ENCODE peak calls at places on chromosomes 5 and 9, in seven cellular contexts. H is left ventricle myocardium superior; Q is Right ventricle myocardium inferior; O is activated T-cell treated with anti-CD3 and anti-CD28 coated beads, Interleukin-2, amount 50 U/mL, for 4 hours; B is stimulated activated naive B cell treated with anti-CD40 and anti-IgM and Interleukin-4, amounts not matched to agents 10 μg/mL and 1 μg/mL and 100 μg/mL, for 72 hours; F is activated CD8-positive, alpha-beta T cell treated with anti-CD3 and anti-CD28 coated beads, Interleukin-2, amount 10 ng/mL, durations not matched to agents 7 days and 5 days; Z is stimulated activated effector memory CD8-positive, alpha-beta T cell treated with anti-CD3 and anti-CD28 coated beads, Interleukin-12 subunit alpha, Interleukin-12 subunit beta, amount 100 ng/mL, for 72 hours. M is an unnamed sample.

GRCh38 chr9:38141751-38142150 is 72.7 kb upstream of the SHB start:
- ATAC-seq in F (no peak), H (no peak), O (no peak), Z (no peak), B (no peak), Q (no peak), M (peak)

GRCh38 chr9:99299214-99300102 is 77.4 kb downstream of the SEC61B start:
- ATAC-seq in Z (peak), F (no peak), O (no peak), H (no peak), B (peak), Q (no peak), M (peak)

GRCh38 chr9:101333490-101333889 is 51.3 kb downstream of the BAAT start:
- ATAC-seq in F (no peak), Z (no peak), O (no peak), H (no peak), Q (no peak), B (no peak), M (no peak)

GRCh38 chr9:94108584-94108983 is 24.3 kb downstream of the PTPDC1 start:
- ATAC-seq in O (no peak), Q (peak), F (no peak), H (peak), B (no peak), Z (no peak), M (peak)

GRCh38 chr9:127545196-127546124 is 66.6 kb upstream of the STXBP1 start:
- ATAC-seq in F (no peak), H (peak), O (no peak), Q (no peak), B (peak), Z (no peak), M (peak)

GRCh38 chr9:34200092-34200491 is 21.2 kb downstream of the UBAP1 start:
- ATAC-seq in B (no peak), O (no peak), Z (no peak), H (no peak), F (no peak), Q (no peak), M (no peak)

GRCh38 chr5:38591450-38591849 is 35.0 kb upstream of the LIFR start:
- ATAC-seq in F (no peak), O (no peak), Z (no peak), B (no peak), H (no peak), Q (no peak), M (no peak)

GRCh38 chr5:103690676-103691075 is 128.1 kb upstream of the NUDT12 start:
- ATAC-seq in F (no peak), Q (no peak), Z (no peak), B (no peak), H (no peak), O (no peak), M (no peak)

GRCh38 chr5:65893749-65894430 is 32.5 kb upstream of the ERBIN start:
- ATAC-seq in H (no peak), O (no peak), Z (no peak), F (no peak), Q (no peak), B (no peak), M (no peak)

GRCh38 chr5:35230043-35230611 is at the start of gene PRLR:
- ATAC-seq in B (peak), F (peak), H (peak), O (peak), Z (no peak), Q (peak), M (peak)

GRCh38 chr5:75660678-75661465 is 49.6 kb downstream of the ANKDD1B start:
- ATAC-seq in Q (no peak), Z (no peak), B (peak), F (no peak), O (no peak), H (peak), M (no peak)

GRCh38 chr5:38765461-38765861 is 80.4 kb upstream of the OSMR start:
- ATAC-seq in O (no peak), Q (no peak), Z (no peak), B (no peak), F (no peak), H (no peak), M (peak)

GRCh38 chr5:78757269-78758053 is 108.9 kb upstream of the LHFPL2 start:
- ATAC-seq in Q (peak), B (peak), F (no peak), H (peak), O (peak), Z (peak), M (peak)

GRCh38 chr9:103991698-103992097 is 102.4 kb upstream of the SMC2 start:
- ATAC-seq in H (no peak), Z (peak), B (peak), O (no peak), Q (no peak), F (no peak), M (peak)

GRCh38 chr9:847505-847904 is 6.0 kb downstream of the DMRT1 start:
- ATAC-seq in O (no peak), Q (no peak), H (no peak), F (no peak), Z (peak), B (no peak), M (no peak)

GRCh38 chr5:71810023-71810422 is 90.9 kb downstream of the CARTPT start:
- ATAC-seq in H (peak), Z (no peak), O (no peak), F (no peak), Q (no peak), B (no peak), M (peak)

GRCh38 chr9:27078685-27079084 is 30.3 kb upstream of the TEK start:
- ATAC-seq in Z (no peak), B (no peak), F (no peak), O (no peak), Q (no peak), H (no peak), M (no peak)

GRCh38 chr9:84146893-84147705 is 166.5 kb downstream of the RMI1 start:
- ATAC-seq in O (no peak), Z (no peak), B (no peak), F (no peak), H (peak), Q (peak), M (no peak)

GRCh38 chr5:167699434-167699833 is 592.0 kb upstream of the WWC1 start:
- ATAC-seq in Z (no peak), Q (peak), H (peak), O (no peak), B (no peak), F (no peak), M (peak)

GRCh38 chr5:170638454-170639220 is 134.8 kb downstream of the KCNIP1 start:
- ATAC-seq in F (peak), Q (peak), B (peak), O (peak), Z (peak), H (peak), M (peak)

GRCh38 chr5:57680686-57681085 is 198.1 kb upstream of the ACTBL2 start:
- ATAC-seq in H (no peak), Z (no peak), O (no peak), F (no peak), Q (no peak), B (no peak), M (no peak)

GRCh38 chr5:78611161-78611605 is 37.4 kb downstream of the LHFPL2 start:
- ATAC-seq in F (no peak), Z (peak), H (peak), Q (peak), O (no peak), B (no peak), M (peak)

GRCh38 chr9:117063721-117064471 is 351.0 kb downstream of the ASTN2 start:
- ATAC-seq in B (no peak), H (peak), Q (no peak), O (no peak), F (no peak), Z (no peak), M (no peak)

M was measured in SK-N-SH treated with all-trans-retinoic acid at 6 μM for 48 hours.